ENCODE peak calls at places on chromosomes 13 and 19, in seven cellular contexts. D is foreskin fibroblast, K is left lung, J is head of caudate nucleus, I is upper lobe of right lung, Y is aorta, F is NCI-H748 treated with DMSO at 0.1 percent for 48 hours. E is an unnamed sample.
A peak's percentile ranks its signal among the peaks of the same experiment; 100 is the strongest.

GRCh38 chr19:43430142-43430710 is 15.5 kb downstream of the TEX101 start:
- DNase-seq in D (no peak), K (no peak), J (no peak), I (no peak), Y (no peak), F (no peak), E (peak; percentile 38)

GRCh38 chr13:48534911-48535501 is 2.1 kb upstream of the RCBTB2 start:
- DNase-seq in D (no peak), K (no peak), J (no peak), I (no peak), Y (no peak), F (no peak), E (no peak)

GRCh38 chr19:56071151-56071550 is 49.9 kb downstream of the ZNF787 start:
- DNase-seq in D (no peak), K (no peak), J (no peak), I (no peak), Y (no peak), F (no peak), E (no peak)

GRCh38 chr13:112792511-112792910 is 102.7 kb downstream of the ATP11A start:
- DNase-seq in D (no peak), K (no peak), J (no peak), I (no peak), Y (no peak), F (no peak), E (no peak)

GRCh38 chr19:4059931-4060620 is 6.6 kb downstream of the ZBTB7A start:
- DNase-seq in D (no peak), K (no peak), J (no peak), I (peak; percentile 84), Y (no peak), F (no peak), E (no peak)

GRCh38 chr13:99663185-99663825 is 162.0 kb downstream of the TM9SF2 start:
- DNase-seq in D (no peak), K (no peak), J (no peak), I (no peak), Y (no peak), F (no peak), E (no peak)

GRCh38 chr19:43634877-43635560 is 4.6 kb downstream of the CADM4 start:
- DNase-seq in D (no peak), K (no peak), J (peak; percentile 73), I (no peak), Y (no peak), F (no peak), E (no peak)

GRCh38 chr13:48904668-48905290 is 70.9 kb upstream of the FNDC3A start:
- DNase-seq in D (no peak), K (no peak), J (no peak), I (no peak), Y (no peak), F (no peak), E (no peak)

GRCh38 chr13:35599385-35599784 is 122.9 kb upstream of the MAB21L1 start:
- DNase-seq in D (no peak), K (no peak), J (no peak), I (no peak), Y (no peak), F (no peak), E (no peak)

GRCh38 chr19:6587093-6587820 is 3.7 kb downstream of the CD70 start:
- DNase-seq in D (no peak), K (no peak), J (no peak), I (no peak), Y (no peak), F (no peak), E (no peak)

GRCh38 chr13:113935081-113935511 is 38.8 kb downstream of the C13orf46 start:
- DNase-seq in D (no peak), K (peak; percentile 27), J (no peak), I (peak; percentile 56), Y (peak; percentile 74), F (no peak), E (no peak)

GRCh38 chr13:77448689-77449088 is 86.8 kb upstream of the SCEL start:
- DNase-seq in D (no peak), K (peak; percentile 48), J (no peak), I (no peak), Y (peak; percentile 59), F (no peak), E (no peak)

GRCh38 chr13:27631156-27631555 is 9.5 kb downstream of the POLR1D start:
- DNase-seq in D (no peak), K (no peak), J (no peak), I (no peak), Y (no peak), F (no peak), E (no peak)

GRCh38 chr19:1061987-1062386 is 5.0 kb upstream of the ARHGAP45 start:
- DNase-seq in D (no peak), K (no peak), J (no peak), I (no peak), Y (no peak), F (no peak), E (no peak)

E was measured in HFFc6.